ENCODE peak calls at places on chromosomes 16 and 17, in five cellular contexts. J, A, V, Z and U are unnamed samples.

GRCh38 chr16:56424791-56425438 is 430 bp downstream of the AMFR start:
- DNase-seq in A (no peak), Z (peak), V (no peak), J (no peak), U (peak)

GRCh38 chr16:83305092-83305491 is 502.7 kb upstream of the HSBP1 start:
- DNase-seq in J (no peak), V (no peak), A (no peak), Z (no peak), U (no peak)

GRCh38 chr16:9060225-9060624 is 31.2 kb upstream of the HAPSTR1 start:
- DNase-seq in Z (no peak), A (no peak), J (no peak), V (no peak), U (no peak)

GRCh38 chr16:85423631-85424030 is 189.5 kb upstream of the GSE1 start:
- DNase-seq in V (no peak), J (no peak), A (no peak), Z (peak), U (no peak)

GRCh38 chr16:66881014-66881417 is 701 bp downstream of the PDP2 start:
- DNase-seq in J (no peak), Z (peak), A (no peak), V (no peak), U (no peak)

GRCh38 chr17:5809580-5810188 is 225.4 kb upstream of the NLRP1 start:
- DNase-seq in A (no peak), V (peak), Z (no peak), J (no peak), U (peak)

GRCh38 chr16:33059206-33059605 is 134.8 kb upstream of the TP53TG3C start:
- DNase-seq in A (no peak), V (no peak), Z (no peak), J (no peak), U (no peak)

GRCh38 chr17:51373489-51374194 is 113.3 kb downstream of the UTP18 start:
- DNase-seq in A (no peak), J (no peak), Z (no peak), V (no peak), U (no peak)

GRCh38 chr17:81832608-81833159 is 407 bp downstream of the MCRIP1 start:
- DNase-seq in V (no peak), Z (no peak), J (no peak), A (no peak), U (peak)

GRCh38 chr17:76263896-76264295 is 1.3 kb upstream of the UBALD2 start:
- DNase-seq in Z (no peak), A (no peak), J (no peak), V (no peak), U (no peak)

GRCh38 chr17:76260220-76260619 is 4.9 kb upstream of the UBALD2 start:
- DNase-seq in Z (no peak), V (no peak), J (no peak), A (no peak), U (no peak)

GRCh38 chr17:76260669-76261068 is 4.5 kb upstream of the UBALD2 start:
- DNase-seq in Z (no peak), V (no peak), J (no peak), A (no peak), U (no peak)

GRCh38 chr17:76262732-76263344 is 2.3 kb upstream of the UBALD2 start:
- DNase-seq in V (no peak), A (no peak), Z (no peak), J (no peak), U (no peak)

GRCh38 chr17:76261421-76262215 is 3.5 kb upstream of the UBALD2 start:
- DNase-seq in A (no peak), Z (no peak), V (no peak), J (no peak), U (no peak)
- TF ChIP-seq POLR2A in A (no peak), Z (no peak), V (no peak), J (no peak), U (no peak)

DNA sequence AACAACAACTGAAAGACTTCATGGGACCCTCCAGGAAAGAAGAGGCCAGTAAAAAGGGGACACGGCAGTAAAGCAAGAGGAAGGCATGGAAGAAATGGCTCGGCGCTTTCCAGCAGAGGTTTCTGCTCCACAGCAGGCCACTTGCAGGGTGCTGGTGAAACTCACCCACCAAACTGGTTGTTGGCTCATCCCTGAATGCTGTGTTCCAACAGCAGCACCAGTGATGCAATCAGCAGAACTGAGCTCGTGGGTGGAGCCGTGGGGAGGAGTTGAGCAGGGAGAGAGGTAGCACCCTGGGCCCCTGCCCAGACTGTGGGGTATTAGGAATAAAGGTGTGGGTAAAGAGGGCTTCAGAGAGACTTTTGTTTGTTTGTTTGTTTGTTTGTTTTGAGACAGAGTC is 62.8 kb upstream of the ADCY9 start:
- DNase-seq in Z (no peak), J (no peak), A (peak), V (no peak), U (peak)
- TF ChIP-seq POLR2A in Z (no peak), J (no peak), A (no peak), V (no peak), U (no peak)

GRCh38 chr17:80414508-80414802 is 512 bp upstream of the ENDOV start:
- DNase-seq in V (peak), J (no peak), Z (no peak), A (no peak), U (peak)

GRCh38 chr17:80416260-80416939 is 1.4 kb downstream of the ENDOV start:
- DNase-seq in Z (no peak), A (no peak), V (no peak), J (no peak), U (no peak)

GRCh38 chr17:80415626-80416042 is 667 bp downstream of the ENDOV start:
- DNase-seq in J (no peak), V (no peak), A (no peak), Z (no peak), U (no peak)

GRCh38 chr17:80413771-80414507 is 1.0 kb upstream of the ENDOV start:
- DNase-seq in Z (no peak), V (no peak), J (no peak), A (no peak), U (no peak)

DNA sequence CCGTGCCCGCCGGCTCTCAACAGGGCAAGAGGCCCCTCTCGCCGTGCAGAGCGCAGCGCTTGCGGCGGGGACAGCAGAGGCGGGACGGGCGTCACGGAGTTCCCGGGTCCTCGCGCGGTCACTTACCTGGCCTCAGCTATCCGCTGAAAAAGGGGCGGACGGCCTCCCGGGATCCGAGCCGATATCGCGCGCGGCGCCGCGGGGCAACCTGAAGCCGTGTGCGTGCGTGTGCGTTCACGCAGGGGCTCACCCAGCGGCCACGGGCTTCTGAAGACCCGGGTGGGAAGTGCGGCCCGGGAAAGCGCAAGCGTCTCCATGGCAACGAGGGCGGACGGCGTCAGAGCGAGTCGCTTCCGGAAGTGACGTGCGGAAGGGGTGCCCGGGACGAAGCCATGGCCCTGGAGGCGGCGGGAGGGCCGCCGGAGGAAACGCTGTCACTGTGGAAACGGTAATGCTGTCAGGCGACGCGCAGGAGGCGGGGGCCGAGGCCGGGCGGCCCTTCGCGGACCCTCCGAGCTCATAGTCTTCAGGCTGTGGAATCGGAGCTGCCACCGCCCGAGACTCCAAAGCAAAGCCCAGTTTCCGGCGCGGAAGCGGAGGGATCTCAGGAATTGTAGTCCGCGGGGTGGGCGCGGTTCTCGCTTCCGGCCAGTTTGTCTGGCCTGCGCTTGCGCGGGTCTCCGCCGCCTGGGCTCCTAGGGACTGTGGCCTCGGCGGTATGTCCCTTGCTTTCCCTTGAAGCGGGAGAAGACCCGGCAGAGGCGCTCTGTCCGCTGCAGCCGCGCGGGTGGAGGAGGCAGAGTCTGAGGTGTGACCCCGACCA is at the start of gene ENDOV:
- DNase-seq in A (peak), J (peak), V (peak), Z (peak), U (peak)
- TF ChIP-seq POLR2A in A (no peak), J (no peak), V (peak), Z (peak), U (peak)

DNA sequence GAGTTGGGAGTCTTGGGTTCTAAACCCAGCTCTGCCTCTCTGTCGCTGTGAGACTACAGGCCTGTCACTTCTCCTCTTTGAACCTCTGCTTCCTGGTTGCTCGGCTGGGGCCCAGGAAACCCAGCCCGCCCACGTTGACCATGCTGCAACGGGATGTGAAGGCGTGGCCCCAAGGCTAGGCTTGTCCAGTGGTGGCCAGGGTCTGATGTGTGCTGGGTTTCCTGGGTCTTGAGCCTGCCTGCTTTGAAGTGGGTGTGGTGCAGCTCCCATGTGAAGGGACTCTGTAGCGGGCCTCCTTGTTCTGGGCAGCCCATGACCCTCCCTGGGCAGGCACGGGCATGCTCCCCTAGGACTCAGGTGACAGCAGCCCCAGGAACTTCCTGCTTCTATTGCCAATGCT is 82.3 kb downstream of the SDR42E1 start:
- DNase-seq in J (no peak), A (no peak), V (no peak), Z (no peak), U (no peak)
- TF ChIP-seq POLR2A in J (no peak), A (no peak), V (no peak), Z (no peak), U (no peak)

DNA sequence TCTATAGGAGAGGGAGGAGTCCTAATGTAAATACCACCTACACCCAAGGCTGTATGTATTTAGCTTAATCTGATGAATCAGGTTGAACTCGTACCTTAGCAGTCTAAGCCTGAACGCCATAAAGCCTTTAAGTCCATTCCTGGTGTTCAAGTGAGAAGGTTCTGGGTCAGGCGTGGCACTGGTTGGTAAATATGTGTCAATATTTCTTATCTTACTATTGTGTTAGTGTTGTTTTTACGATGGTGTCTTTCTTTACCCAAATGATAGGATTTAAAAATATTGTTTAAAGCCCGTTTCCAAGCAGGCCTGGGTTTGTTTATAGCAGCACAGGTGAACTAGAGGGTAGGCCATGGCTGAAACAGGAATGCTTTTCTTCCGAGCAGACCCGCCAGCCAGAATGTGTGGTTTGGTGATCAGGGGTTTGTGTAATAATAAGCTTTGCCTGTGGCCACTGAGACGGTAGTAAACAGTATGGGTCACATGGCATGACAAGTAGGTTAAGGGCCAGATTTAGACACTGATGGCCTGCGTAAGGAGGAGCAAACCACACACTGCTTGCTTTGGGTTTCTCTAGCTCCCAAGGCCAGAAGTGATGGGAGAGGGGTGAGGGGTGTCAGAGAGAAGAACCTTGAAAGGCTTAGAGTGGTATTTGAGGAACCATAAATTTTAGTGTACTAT is 3.3 kb downstream of the TMEM94 start:
- DNase-seq in A (no peak), J (no peak), V (no peak), Z (no peak), U (no peak)
- TF ChIP-seq POLR2A in A (no peak), J (no peak), V (no peak), Z (no peak), U (no peak)

GRCh38 chr17:72120878-72121163 is at the start of gene SOX9:
- DNase-seq in Z (peak), A (peak), J (no peak), V (peak), U (no peak)
- TF ChIP-seq POLR2A in Z (peak), A (peak), J (peak), V (peak), U (no peak)